ENCODE peak calls at places on chromosomes 11 and 22, in ten cellular contexts. One of them, this sample, is unnamed.

GRCh38 chr22:19674129-19674928 is 40.0 kb upstream of the SEPTIN5 start:
- DNase-seq in type B pancreatic cell: peak
- DNase-seq in kidney epithelial cell: no peak
- DNase-seq in cardiac fibroblast: no peak
- DNase-seq in stomach: no peak
- DNase-seq in Peyer's patch: no peak
- DNase-seq in CD8-positive, alpha-beta T cell: no peak
- DNase-seq in LNCaP clone FGC: no peak
- DNase-seq in HL-60: no peak
- DNase-seq in K562: no peak
- DNase-seq in this sample: no peak

GRCh38 chr11:69238562-69239319 is 55.2 kb upstream of the MYEOV start:
- DNase-seq in type B pancreatic cell: no peak
- DNase-seq in kidney epithelial cell: no peak
- DNase-seq in cardiac fibroblast: no peak
- DNase-seq in stomach: peak
- DNase-seq in Peyer's patch: peak
- DNase-seq in CD8-positive, alpha-beta T cell: no peak
- DNase-seq in LNCaP clone FGC: no peak
- DNase-seq in HL-60: no peak
- DNase-seq in K562: no peak
- DNase-seq in this sample: no peak

GRCh38 chr11:46649180-46649738 is 31.9 kb downstream of the ATG13 start:
- DNase-seq in type B pancreatic cell: no peak
- DNase-seq in kidney epithelial cell: peak
- DNase-seq in cardiac fibroblast: peak
- DNase-seq in stomach: no peak
- DNase-seq in Peyer's patch: peak
- DNase-seq in CD8-positive, alpha-beta T cell: no peak
- DNase-seq in LNCaP clone FGC: peak
- DNase-seq in HL-60: no peak
- DNase-seq in K562: no peak
- DNase-seq in this sample: no peak

GRCh38 chr22:27775698-27776409 is 25.7 kb downstream of the MN1 start:
- DNase-seq in type B pancreatic cell: no peak
- DNase-seq in kidney epithelial cell: no peak
- DNase-seq in cardiac fibroblast: no peak
- DNase-seq in stomach: no peak
- DNase-seq in Peyer's patch: no peak
- DNase-seq in CD8-positive, alpha-beta T cell: no peak
- DNase-seq in LNCaP clone FGC: no peak
- DNase-seq in HL-60: no peak
- DNase-seq in K562: no peak
- DNase-seq in this sample: no peak

GRCh38 chr11:32069361-32070058 is 21.4 kb upstream of the RCN1 start:
- DNase-seq in type B pancreatic cell: no peak
- DNase-seq in kidney epithelial cell: no peak
- DNase-seq in cardiac fibroblast: no peak
- DNase-seq in stomach: no peak
- DNase-seq in Peyer's patch: no peak
- DNase-seq in CD8-positive, alpha-beta T cell: no peak
- DNase-seq in LNCaP clone FGC: no peak
- DNase-seq in HL-60: no peak
- DNase-seq in K562: no peak
- DNase-seq in this sample: no peak

GRCh38 chr22:24141586-24141985 is 39.7 kb upstream of the SUSD2 start:
- DNase-seq in type B pancreatic cell: no peak
- DNase-seq in kidney epithelial cell: no peak
- DNase-seq in cardiac fibroblast: peak
- DNase-seq in stomach: no peak
- DNase-seq in Peyer's patch: no peak
- DNase-seq in CD8-positive, alpha-beta T cell: no peak
- DNase-seq in LNCaP clone FGC: no peak
- DNase-seq in HL-60: no peak
- DNase-seq in K562: no peak
- DNase-seq in this sample: no peak

GRCh38 chr11:66883021-66883968 is 26.4 kb downstream of the LRFN4 start:
- DNase-seq in type B pancreatic cell: no peak
- DNase-seq in kidney epithelial cell: peak
- DNase-seq in cardiac fibroblast: peak
- DNase-seq in stomach: peak
- DNase-seq in Peyer's patch: peak
- DNase-seq in CD8-positive, alpha-beta T cell: peak
- DNase-seq in LNCaP clone FGC: no peak
- DNase-seq in HL-60: no peak
- DNase-seq in K562: peak
- DNase-seq in this sample: peak

GRCh38 chr22:27684856-27685255 is 116.7 kb downstream of the MN1 start:
- DNase-seq in type B pancreatic cell: no peak
- DNase-seq in kidney epithelial cell: no peak
- DNase-seq in cardiac fibroblast: no peak
- DNase-seq in stomach: no peak
- DNase-seq in Peyer's patch: no peak
- DNase-seq in CD8-positive, alpha-beta T cell: no peak
- DNase-seq in LNCaP clone FGC: no peak
- DNase-seq in HL-60: no peak
- DNase-seq in K562: no peak
- DNase-seq in this sample: no peak

GRCh38 chr11:122100222-122101080 is 15.6 kb downstream of the BLID start:
- DNase-seq in type B pancreatic cell: peak
- DNase-seq in kidney epithelial cell: no peak
- DNase-seq in cardiac fibroblast: peak
- DNase-seq in stomach: no peak
- DNase-seq in Peyer's patch: peak
- DNase-seq in CD8-positive, alpha-beta T cell: no peak
- DNase-seq in LNCaP clone FGC: no peak
- DNase-seq in HL-60: no peak
- DNase-seq in K562: no peak
- DNase-seq in this sample: peak

GRCh38 chr22:46914481-46914880 is 152.0 kb downstream of the TBC1D22A start:
- DNase-seq in type B pancreatic cell: no peak
- DNase-seq in kidney epithelial cell: no peak
- DNase-seq in cardiac fibroblast: no peak
- DNase-seq in stomach: no peak
- DNase-seq in Peyer's patch: no peak
- DNase-seq in CD8-positive, alpha-beta T cell: no peak
- DNase-seq in LNCaP clone FGC: no peak
- DNase-seq in HL-60: no peak
- DNase-seq in K562: no peak
- DNase-seq in this sample: no peak

GRCh38 chr11:47415949-47416472 is 7.6 kb downstream of the SLC39A13 start:
- DNase-seq in type B pancreatic cell: no peak
- DNase-seq in kidney epithelial cell: peak
- DNase-seq in cardiac fibroblast: peak
- DNase-seq in stomach: peak
- DNase-seq in Peyer's patch: peak
- DNase-seq in CD8-positive, alpha-beta T cell: no peak
- DNase-seq in LNCaP clone FGC: peak
- DNase-seq in HL-60: no peak
- DNase-seq in K562: no peak
- DNase-seq in this sample: peak

GRCh38 chr11:96578379-96578778 is 188.6 kb downstream of the JRKL start:
- DNase-seq in type B pancreatic cell: no peak
- DNase-seq in kidney epithelial cell: no peak
- DNase-seq in cardiac fibroblast: no peak
- DNase-seq in stomach: no peak
- DNase-seq in Peyer's patch: no peak
- DNase-seq in CD8-positive, alpha-beta T cell: no peak
- DNase-seq in LNCaP clone FGC: no peak
- DNase-seq in HL-60: no peak
- DNase-seq in K562: no peak
- DNase-seq in this sample: no peak

GRCh38 chr11:82631722-82632630 is 101.7 kb downstream of the FAM181B start:
- DNase-seq in type B pancreatic cell: no peak
- DNase-seq in kidney epithelial cell: peak
- DNase-seq in cardiac fibroblast: no peak
- DNase-seq in stomach: no peak
- DNase-seq in Peyer's patch: no peak
- DNase-seq in CD8-positive, alpha-beta T cell: no peak
- DNase-seq in LNCaP clone FGC: no peak
- DNase-seq in HL-60: no peak
- DNase-seq in K562: no peak
- DNase-seq in this sample: no peak

GRCh38 chr11:3894128-3894731 is 38.8 kb downstream of the STIM1 start:
- DNase-seq in type B pancreatic cell: no peak
- DNase-seq in kidney epithelial cell: no peak
- DNase-seq in cardiac fibroblast: peak
- DNase-seq in stomach: no peak
- DNase-seq in Peyer's patch: peak
- DNase-seq in CD8-positive, alpha-beta T cell: no peak
- DNase-seq in LNCaP clone FGC: no peak
- DNase-seq in HL-60: peak
- DNase-seq in K562: peak
- DNase-seq in this sample: no peak

GRCh38 chr11:114180301-114181055 is 115.7 kb upstream of the NNMT start:
- DNase-seq in type B pancreatic cell: no peak
- DNase-seq in kidney epithelial cell: no peak
- DNase-seq in cardiac fibroblast: no peak
- DNase-seq in stomach: peak
- DNase-seq in Peyer's patch: peak
- DNase-seq in CD8-positive, alpha-beta T cell: no peak
- DNase-seq in LNCaP clone FGC: peak
- DNase-seq in HL-60: no peak
- DNase-seq in K562: no peak
- DNase-seq in this sample: no peak

GRCh38 chr11:60345489-60345888 is 18.4 kb downstream of the MS4A6E start:
- DNase-seq in type B pancreatic cell: no peak
- DNase-seq in kidney epithelial cell: no peak
- DNase-seq in cardiac fibroblast: peak
- DNase-seq in stomach: peak
- DNase-seq in Peyer's patch: peak
- DNase-seq in CD8-positive, alpha-beta T cell: no peak
- DNase-seq in LNCaP clone FGC: no peak
- DNase-seq in HL-60: no peak
- DNase-seq in K562: peak
- DNase-seq in this sample: no peak
- TF ChIP-seq CTCF in type B pancreatic cell: peak
- TF ChIP-seq CTCF in kidney epithelial cell: peak
- TF ChIP-seq CTCF in cardiac fibroblast: no peak
- TF ChIP-seq CTCF in stomach: no peak
- TF ChIP-seq CTCF in Peyer's patch: no peak
- TF ChIP-seq CTCF in CD8-positive, alpha-beta T cell: no peak
- TF ChIP-seq CTCF in LNCaP clone FGC: peak
- TF ChIP-seq CTCF in HL-60: peak
- TF ChIP-seq CTCF in K562: peak
- TF ChIP-seq CTCF in this sample: peak

GRCh38 chr22:30806391-30806861 is 111.8 kb downstream of the OSBP2 start:
- DNase-seq in type B pancreatic cell: no peak
- DNase-seq in kidney epithelial cell: peak
- DNase-seq in cardiac fibroblast: peak
- DNase-seq in stomach: no peak
- DNase-seq in Peyer's patch: no peak
- DNase-seq in CD8-positive, alpha-beta T cell: no peak
- DNase-seq in LNCaP clone FGC: no peak
- DNase-seq in HL-60: no peak
- DNase-seq in K562: peak
- DNase-seq in this sample: no peak
- TF ChIP-seq CTCF in type B pancreatic cell: no peak
- TF ChIP-seq CTCF in kidney epithelial cell: no peak
- TF ChIP-seq CTCF in cardiac fibroblast: no peak
- TF ChIP-seq CTCF in stomach: no peak
- TF ChIP-seq CTCF in Peyer's patch: no peak
- TF ChIP-seq CTCF in CD8-positive, alpha-beta T cell: no peak
- TF ChIP-seq CTCF in LNCaP clone FGC: no peak
- TF ChIP-seq CTCF in HL-60: no peak
- TF ChIP-seq CTCF in K562: no peak
- TF ChIP-seq CTCF in this sample: no peak

DNA sequence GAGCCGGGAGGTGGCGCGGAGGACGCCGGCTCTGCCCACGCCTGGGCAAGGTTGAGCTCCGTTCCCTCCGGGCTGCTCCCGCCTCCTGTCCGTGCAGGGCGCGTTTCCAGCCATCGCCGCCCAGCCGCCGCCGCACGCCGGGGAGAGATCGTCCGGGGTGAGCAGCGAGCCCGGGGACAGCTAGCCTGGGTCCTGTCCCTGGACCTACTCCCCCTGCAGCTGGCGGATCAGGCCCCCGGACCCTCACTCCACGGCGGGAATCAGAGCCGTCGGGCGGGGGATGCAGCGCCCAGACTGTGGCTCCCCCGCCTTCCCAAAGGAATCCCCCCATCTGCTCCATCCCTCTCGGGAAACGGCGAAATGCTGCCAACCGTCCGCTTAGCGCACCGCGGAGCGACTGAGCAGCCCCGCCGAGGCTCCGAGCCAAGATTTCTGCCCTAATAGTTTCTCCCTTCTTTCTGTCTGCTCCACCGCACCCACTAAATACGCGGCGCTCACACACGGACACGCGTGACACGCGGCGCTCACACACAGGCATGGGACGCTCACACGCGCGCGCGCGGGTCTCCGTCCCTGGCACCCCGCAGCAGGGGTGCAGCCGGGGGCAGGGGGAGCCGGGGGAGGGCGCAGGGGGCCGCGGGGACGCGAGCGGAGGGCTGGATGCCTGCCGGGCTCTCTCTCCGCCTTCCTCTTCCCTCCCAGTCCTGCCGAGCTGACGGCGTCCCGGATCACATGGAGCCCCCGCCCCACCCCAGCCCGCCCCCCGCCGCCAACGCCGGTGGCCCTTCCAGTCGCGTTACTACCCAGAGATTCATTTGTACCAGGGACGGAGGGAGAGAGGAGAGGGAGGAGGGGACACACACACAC is at the start of gene KCNJ5:
- DNase-seq in type B pancreatic cell: no peak
- DNase-seq in kidney epithelial cell: no peak
- DNase-seq in cardiac fibroblast: no peak
- DNase-seq in stomach: peak
- DNase-seq in Peyer's patch: peak
- DNase-seq in CD8-positive, alpha-beta T cell: no peak
- DNase-seq in LNCaP clone FGC: no peak
- DNase-seq in HL-60: no peak
- DNase-seq in K562: no peak
- DNase-seq in this sample: peak
- TF ChIP-seq CTCF in type B pancreatic cell: no peak
- TF ChIP-seq CTCF in kidney epithelial cell: no peak
- TF ChIP-seq CTCF in cardiac fibroblast: no peak
- TF ChIP-seq CTCF in stomach: no peak
- TF ChIP-seq CTCF in Peyer's patch: no peak
- TF ChIP-seq CTCF in CD8-positive, alpha-beta T cell: no peak
- TF ChIP-seq CTCF in LNCaP clone FGC: no peak
- TF ChIP-seq CTCF in HL-60: no peak
- TF ChIP-seq CTCF in K562: no peak
- TF ChIP-seq CTCF in this sample: no peak

DNA sequence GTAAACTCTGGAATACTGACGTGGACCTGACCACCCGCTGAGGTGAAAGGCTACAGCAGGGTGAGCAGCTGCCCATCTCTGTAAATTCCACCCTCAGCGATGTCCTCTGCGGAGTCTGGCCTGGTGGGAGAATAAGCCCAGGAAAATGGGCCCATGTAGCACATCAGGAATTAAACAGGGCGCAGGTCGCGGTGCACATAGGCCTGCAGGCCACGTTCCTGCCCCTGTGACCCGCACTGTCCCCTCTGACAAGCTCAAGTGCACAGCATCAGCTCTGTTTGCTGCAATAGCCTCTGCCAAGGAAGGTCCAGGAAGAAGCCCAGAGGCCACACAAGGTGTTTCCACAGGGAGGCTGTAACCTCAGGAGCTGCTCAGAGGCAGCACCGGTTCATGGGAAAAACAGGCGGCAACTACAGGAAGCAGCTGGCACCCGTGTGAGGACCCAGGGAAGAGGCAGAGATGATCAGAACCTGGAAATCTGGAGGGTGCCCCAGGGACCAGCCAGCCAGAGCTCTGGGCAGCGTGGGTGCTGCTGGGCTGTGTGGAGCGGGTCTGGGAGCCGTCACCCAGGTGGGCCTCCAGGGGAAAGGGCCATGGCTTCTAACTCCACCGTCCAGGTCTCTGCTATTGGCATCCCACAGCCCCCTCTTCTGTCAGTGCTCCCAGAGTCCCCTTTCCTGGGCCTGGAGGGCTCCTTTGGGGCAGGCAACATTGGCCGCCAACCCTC is 808 bp upstream of the IFITM2 start:
- DNase-seq in type B pancreatic cell: no peak
- DNase-seq in kidney epithelial cell: no peak
- DNase-seq in cardiac fibroblast: no peak
- DNase-seq in stomach: no peak
- DNase-seq in Peyer's patch: no peak
- DNase-seq in CD8-positive, alpha-beta T cell: no peak
- DNase-seq in LNCaP clone FGC: no peak
- DNase-seq in HL-60: no peak
- DNase-seq in K562: no peak
- DNase-seq in this sample: no peak
- TF ChIP-seq CTCF in type B pancreatic cell: no peak
- TF ChIP-seq CTCF in kidney epithelial cell: no peak
- TF ChIP-seq CTCF in cardiac fibroblast: no peak
- TF ChIP-seq CTCF in stomach: no peak
- TF ChIP-seq CTCF in Peyer's patch: no peak
- TF ChIP-seq CTCF in CD8-positive, alpha-beta T cell: no peak
- TF ChIP-seq CTCF in LNCaP clone FGC: no peak
- TF ChIP-seq CTCF in HL-60: no peak
- TF ChIP-seq CTCF in K562: no peak
- TF ChIP-seq CTCF in this sample: no peak

This sample was measured in mesothelial cell of epicardium.